ENCODE peak calls at places on chromosomes 3 and 15, in four cellular contexts. J is left lung, N is Karpas-422, X is kidney. F is an unnamed sample.

GRCh38 chr3:123503200-123503599 is 54.3 kb upstream of the ADCY5 start:
- DNase-seq in J (no peak), N (no peak), X (no peak), F (no peak)

GRCh38 chr3:157442729-157443128 is 6.1 kb downstream of the PTX3 start:
- DNase-seq in J (no peak), N (no peak), X (no peak), F (no peak)

GRCh38 chr3:181265750-181266333 is 276.3 kb upstream of the DNAJC19 start:
- DNase-seq in J (no peak), N (peak; percentile 50), X (no peak), F (no peak)

GRCh38 chr15:71083349-71083748 is 31.9 kb upstream of the THSD4 start:
- DNase-seq in J (no peak), N (no peak), X (no peak), F (no peak)

GRCh38 chr3:42745776-42746454 is 27.1 kb downstream of the CCDC13 start:
- DNase-seq in J (peak; percentile 10), N (no peak), X (no peak), F (no peak)

GRCh38 chr15:70792171-70792573 is 28.8 kb upstream of the UACA start:
- DNase-seq in J (no peak), N (no peak), X (no peak), F (no peak)

GRCh38 chr15:39501366-39501765 is 79.5 kb upstream of the THBS1 start:
- DNase-seq in J (no peak), N (no peak), X (no peak), F (no peak)

GRCh38 chr3:156808025-156808424 is 18.1 kb upstream of the LEKR1 start:
- DNase-seq in J (no peak), N (no peak), X (no peak), F (no peak)

GRCh38 chr15:24856397-24857093 is 98.2 kb upstream of the SNRPN start:
- DNase-seq in J (no peak), N (no peak), X (no peak), F (no peak)

GRCh38 chr15:101578443-101578894 is 73.7 kb downstream of the TM2D3 start:
- DNase-seq in J (no peak), N (peak; percentile 61), X (no peak), F (no peak)

GRCh38 chr3:182735672-182736071 is 57.6 kb upstream of the ATP11B start:
- DNase-seq in J (no peak), N (no peak), X (no peak), F (no peak)

GRCh38 chr3:50295553-50296166 is 3.4 kb upstream of the IFRD2 start:
- DNase-seq in J (no peak), N (no peak), X (no peak), F (no peak)

GRCh38 chr3:84960581-84960980 is 1.8 kb downstream of the CADM2 start:
- DNase-seq in J (no peak), N (no peak), X (no peak), F (no peak)

GRCh38 chr3:111747490-111747889 is 111.6 kb upstream of the PHLDB2 start:
- DNase-seq in J (no peak), N (peak; percentile 46), X (no peak), F (no peak)

GRCh38 chr15:100234158-100235029 is 107.4 kb downstream of the ADAMTS17 start:
- DNase-seq in J (no peak), N (no peak), X (no peak), F (no peak)

GRCh38 chr15:68261980-68262379 is 15.6 kb upstream of the FEM1B start:
- DNase-seq in J (no peak), N (no peak), X (no peak), F (no peak)

GRCh38 chr3:155356594-155357370 is 63.3 kb upstream of the STRIT1 start:
- DNase-seq in J (no peak), N (peak; percentile 55), X (no peak), F (no peak)

GRCh38 chr3:107911337-107912000 is 179.4 kb downstream of the CD47 start:
- DNase-seq in J (no peak), N (no peak), X (no peak), F (no peak)
- H3K27ac ChIP-seq in J (no peak overlapping the region), N (no peak overlapping the region), X (no peak overlapping the region), F (no peak overlapping the region)

GRCh38 chr3:119436977-119437376 is 26.4 kb downstream of the TMEM39A start:
- DNase-seq in J (no peak), N (no peak), X (no peak), F (no peak)

GRCh38 chr3:119434703-119435102 is 28.7 kb downstream of the TMEM39A start:
- DNase-seq in J (no peak), N (no peak), X (no peak), F (no peak)

GRCh38 chr3:119437852-119438251 is 25.6 kb downstream of the TMEM39A start:
- DNase-seq in J (no peak), N (no peak), X (no peak), F (no peak)

GRCh38 chr3:119428538-119428937 is 34.9 kb downstream of the TMEM39A start:
- DNase-seq in J (no peak), N (no peak), X (no peak), F (no peak)

DNA sequence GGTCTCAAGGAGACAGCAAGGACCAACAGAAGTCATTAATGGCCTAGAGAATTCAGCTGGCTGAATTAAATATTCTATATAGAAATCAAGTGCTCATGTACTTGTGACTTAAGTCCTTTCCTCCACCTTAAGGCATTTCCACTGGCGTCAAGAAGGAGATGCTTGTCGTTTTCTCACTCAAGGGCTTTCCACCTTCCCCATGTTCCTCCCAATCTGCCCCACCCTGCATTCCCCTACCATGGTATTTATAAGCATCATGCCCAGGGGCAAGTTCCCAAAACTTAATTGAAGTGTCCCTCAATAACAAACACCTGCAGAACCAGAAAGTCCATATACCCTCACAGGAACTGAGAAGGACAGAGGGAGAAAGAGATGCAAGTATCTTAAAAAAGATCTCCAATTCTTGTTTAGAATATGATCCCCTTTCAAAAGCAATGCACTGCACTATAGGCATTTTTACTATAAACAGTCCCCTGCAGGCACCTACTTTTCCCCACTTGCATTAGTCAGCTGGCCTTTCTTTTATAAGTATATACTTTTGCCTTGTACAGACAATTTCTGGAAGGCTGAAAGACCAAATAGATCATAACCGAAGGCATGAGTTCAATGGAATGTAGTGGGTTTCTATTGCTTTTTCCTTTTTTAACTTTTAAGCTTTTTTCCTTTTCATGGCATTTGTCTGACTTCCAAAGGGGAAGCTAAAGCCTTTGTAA is 29.6 kb downstream of the TMEM39A start:
- DNase-seq in J (no peak), N (no peak), X (no peak), F (no peak)
- H3K36me3 ChIP-seq in J (peaks cover 100% of the 10 kb centered on the region), N (peaks cover 90% of the 10 kb centered on the region), X (peaks cover 41% of the 10 kb centered on the region), F (peaks cover 90% of the 10 kb centered on the region)

GRCh38 chr3:30702038-30702437 is 95.6 kb downstream of the TGFBR2 start:
- DNase-seq in J (no peak), N (no peak), X (no peak), F (no peak)

GRCh38 chr3:30698549-30698948 is 92.1 kb downstream of the TGFBR2 start:
- DNase-seq in J (no peak), N (no peak), X (no peak), F (no peak)

GRCh38 chr3:30702521-30703404 is 96.4 kb downstream of the TGFBR2 start:
- DNase-seq in J (no peak), N (no peak), X (no peak), F (no peak)

GRCh38 chr3:30699927-30700326 is 93.5 kb downstream of the TGFBR2 start:
- DNase-seq in J (no peak), N (no peak), X (no peak), F (no peak)

GRCh38 chr3:30700702-30701321 is 94.4 kb downstream of the TGFBR2 start:
- DNase-seq in J (no peak), N (no peak), X (no peak), F (no peak)
- H3K27ac ChIP-seq in J (no peak overlapping the region), N (no peak overlapping the region), X (no peak overlapping the region), F (no peak overlapping the region)

GRCh38 chr3:33826206-33826605 is 27.8 kb downstream of the PDCD6IP start:
- DNase-seq in J (no peak), N (no peak), X (no peak), F (no peak)
- H3K36me3 ChIP-seq in J (peaks cover 94% of the 10 kb centered on the region), N (peaks cover 74% of the 10 kb centered on the region), X (peaks cover 10% of the 10 kb centered on the region), F (peaks cover 52% of the 10 kb centered on the region)

DNA sequence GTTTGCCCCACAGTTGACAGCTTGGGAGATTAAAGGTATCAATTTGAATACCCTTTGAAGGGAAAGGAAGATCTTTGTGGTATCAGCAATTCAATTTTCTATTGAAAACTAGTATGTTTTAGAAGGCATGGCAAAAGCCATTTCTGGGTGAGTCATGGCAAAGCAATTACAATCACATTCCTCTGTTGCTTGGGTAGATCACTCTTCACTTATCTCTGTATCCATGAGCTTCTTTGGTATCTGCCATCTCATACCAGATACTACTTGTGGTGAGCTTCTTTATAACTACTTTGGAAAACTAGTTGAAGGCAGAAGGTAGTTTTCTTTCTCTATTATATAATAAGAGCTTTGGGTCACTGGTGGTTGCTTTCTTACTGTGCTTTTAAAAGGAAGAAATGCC is 28.3 kb upstream of the LSAMP start:
- DNase-seq in J (no peak), N (no peak), X (no peak), F (no peak)
- H3K27ac ChIP-seq in J (no peak overlapping the region), N (no peak overlapping the region), X (no peak overlapping the region), F (no peak overlapping the region)